ENCODE peak calls at places on chromosome X, in seven cellular contexts. One of them, this sample, is unnamed.

GRCh38 chrX:139120760-139121159 is 409.2 kb upstream of the FGF13 start:
- DNase-seq in lower leg skin: no peak
- DNase-seq in effector memory CD8-positive, alpha-beta T cell: no peak
- DNase-seq in SW480: peak; percentile 7
- DNase-seq in NCI-H1092: no peak
- DNase-seq in NCI-H526: no peak
- DNase-seq in GM13977: no peak
- DNase-seq in this sample: no peak

GRCh38 chrX:154019633-154020499 is at the start of gene IRAK1:
- DNase-seq in NCI-H526: no peak
- DNase-seq in GM13977: peak; percentile 86
- DNase-seq in SW480: peak; percentile 49
- DNase-seq in lower leg skin: no peak
- DNase-seq in effector memory CD8-positive, alpha-beta T cell: peak; percentile 32
- DNase-seq in NCI-H1092: no peak
- DNase-seq in this sample: peak; percentile 54

GRCh38 chrX:30275498-30275897 is 28.6 kb downstream of the MAGEB1 start:
- DNase-seq in NCI-H526: no peak
- DNase-seq in SW480: peak; percentile 9
- DNase-seq in GM13977: no peak
- DNase-seq in NCI-H1092: no peak
- DNase-seq in lower leg skin: no peak
- DNase-seq in effector memory CD8-positive, alpha-beta T cell: no peak
- DNase-seq in this sample: no peak

GRCh38 chrX:69501433-69501832 is 2.7 kb upstream of the NALF2 start:
- DNase-seq in lower leg skin: no peak
- DNase-seq in SW480: no peak
- DNase-seq in NCI-H526: peak; percentile 21
- DNase-seq in NCI-H1092: peak; percentile 8
- DNase-seq in effector memory CD8-positive, alpha-beta T cell: no peak
- DNase-seq in GM13977: no peak
- DNase-seq in this sample: peak; percentile 57

GRCh38 chrX:28718450-28718849 is 131.2 kb downstream of the IL1RAPL1 start:
- DNase-seq in effector memory CD8-positive, alpha-beta T cell: no peak
- DNase-seq in lower leg skin: no peak
- DNase-seq in SW480: no peak
- DNase-seq in GM13977: no peak
- DNase-seq in NCI-H1092: no peak
- DNase-seq in NCI-H526: no peak
- DNase-seq in this sample: no peak

GRCh38 chrX:69027181-69028005 is 137.9 kb downstream of the PJA1 start:
- DNase-seq in SW480: peak; percentile 84
- DNase-seq in effector memory CD8-positive, alpha-beta T cell: no peak
- DNase-seq in NCI-H526: no peak
- DNase-seq in lower leg skin: peak; percentile 77
- DNase-seq in NCI-H1092: no peak
- DNase-seq in GM13977: no peak
- DNase-seq in this sample: no peak

GRCh38 chrX:119477812-119478232 is 9.6 kb downstream of the SLC25A5 start:
- DNase-seq in lower leg skin: peak; percentile 29
- DNase-seq in GM13977: no peak
- DNase-seq in effector memory CD8-positive, alpha-beta T cell: no peak
- DNase-seq in SW480: peak; percentile 39
- DNase-seq in NCI-H526: no peak
- DNase-seq in NCI-H1092: no peak
- DNase-seq in this sample: peak; percentile 21

GRCh38 chrX:40099046-40099968 is 1.5 kb upstream of the BCOR start:
- DNase-seq in SW480: peak; percentile 55
- DNase-seq in lower leg skin: no peak
- DNase-seq in NCI-H526: no peak
- DNase-seq in effector memory CD8-positive, alpha-beta T cell: peak; percentile 33
- DNase-seq in NCI-H1092: peak; percentile 66
- DNase-seq in GM13977: peak; percentile 74
- DNase-seq in this sample: peak; percentile 38

GRCh38 chrX:1401611-1402430 is 9.9 kb upstream of the SLC25A6 start:
- DNase-seq in SW480: no peak
- DNase-seq in effector memory CD8-positive, alpha-beta T cell: no peak
- DNase-seq in GM13977: no peak
- DNase-seq in NCI-H1092: no peak
- DNase-seq in lower leg skin: no peak
- DNase-seq in NCI-H526: no peak
- DNase-seq in this sample: no peak